ENCODE peak calls at places on chromosomes 3 and 15, in seven cellular contexts. N is SJSA1, Y is pancreas, V is endodermal cell, G is MM.1S, J is retinal pigment epithelial cell, X is brain microvascular endothelial cell. F is an unnamed sample.

GRCh38 chr3:70824785-70825184 is 512.3 kb upstream of the MDFIC2 start:
- DNase-seq in N (no peak), Y (no peak), V (no peak), G (no peak), J (peak), X (peak), F (no peak)

GRCh38 chr3:31232049-31233040 is 300.4 kb upstream of the STT3B start:
- DNase-seq in N (no peak), Y (peak), V (no peak), G (no peak), J (no peak), X (no peak), F (peak)

GRCh38 chr3:69738291-69738690 is 973 bp upstream of the MITF start:
- DNase-seq in N (peak), Y (no peak), V (no peak), G (no peak), J (no peak), X (no peak), F (no peak)

GRCh38 chr3:44862221-44862637 is 517 bp downstream of the TMEM42 start:
- DNase-seq in N (peak), Y (no peak), V (no peak), G (peak), J (no peak), X (peak), F (peak)

GRCh38 chr15:31439328-31439727 is 112.7 kb downstream of the KLF13 start:
- DNase-seq in N (peak), Y (no peak), V (peak), G (peak), J (no peak), X (no peak), F (peak)

GRCh38 chr3:143654906-143655305 is 193.4 kb downstream of the SLC9A9 start:
- DNase-seq in N (no peak), Y (no peak), V (no peak), G (no peak), J (peak), X (no peak), F (no peak)

GRCh38 chr15:64651573-64652260 is 123.7 kb downstream of the RBPMS2 start:
- DNase-seq in N (peak), Y (no peak), V (peak), G (peak), J (no peak), X (no peak), F (peak)

GRCh38 chr15:25786040-25786439 is 77.1 kb downstream of the ATP10A start:
- DNase-seq in N (no peak), Y (no peak), V (no peak), G (no peak), J (no peak), X (no peak), F (no peak)

GRCh38 chr15:58475573-58476524 is 44.1 kb downstream of the LIPC start:
- DNase-seq in N (peak), Y (no peak), V (no peak), G (no peak), J (peak), X (no peak), F (no peak)

GRCh38 chr15:68531794-68532193 is 47.0 kb upstream of the CORO2B start:
- DNase-seq in N (no peak), Y (no peak), V (no peak), G (no peak), J (no peak), X (no peak), F (no peak)

GRCh38 chr15:67741313-67741712 is 84.0 kb upstream of the SKOR1 start:
- DNase-seq in N (no peak), Y (no peak), V (no peak), G (peak), J (no peak), X (peak), F (peak)

GRCh38 chr15:77642793-77643430 is 10.2 kb upstream of the LINGO1 start:
- DNase-seq in N (no peak), Y (no peak), V (peak), G (no peak), J (no peak), X (no peak), F (no peak)

GRCh38 chr3:54915976-54916375 is 11.9 kb downstream of the LRTM1 start:
- DNase-seq in N (no peak), Y (no peak), V (no peak), G (no peak), J (no peak), X (no peak), F (no peak)

GRCh38 chr15:96327155-96327741 is 3.3 kb upstream of the NR2F2 start:
- DNase-seq in N (peak), Y (no peak), V (peak), G (peak), J (peak), X (peak), F (peak)

GRCh38 chr15:20348900-20349773 is 192.5 kb downstream of the GOLGA6L6 start:
- DNase-seq in N (no peak), Y (no peak), V (peak), G (peak), J (no peak), X (no peak), F (no peak)

GRCh38 chr15:20348291-20348899 is 193.2 kb downstream of the GOLGA6L6 start:
- DNase-seq in N (no peak), Y (no peak), V (no peak), G (peak), J (no peak), X (no peak), F (no peak)

GRCh38 chr15:20351448-20351961 is 190.1 kb downstream of the GOLGA6L6 start:
- DNase-seq in N (no peak), Y (no peak), V (peak), G (peak), J (no peak), X (no peak), F (no peak)

GRCh38 chr15:20352241-20353200 is 189.1 kb downstream of the GOLGA6L6 start:
- DNase-seq in N (no peak), Y (no peak), V (no peak), G (peak), J (no peak), X (no peak), F (no peak)

GRCh38 chr15:20349774-20350498 is 191.7 kb downstream of the GOLGA6L6 start:
- DNase-seq in N (no peak), Y (no peak), V (no peak), G (peak), J (no peak), X (no peak), F (no peak)
- H3K4me3 ChIP-seq in N (no peak), Y (no peak), V (peak), G (no peak), J (no peak), X (no peak), F (no peak)

GRCh38 chr3:138196023-138196422 is 8.9 kb downstream of the ARMC8 start:
- DNase-seq in N (no peak), Y (no peak), V (no peak), G (no peak), J (no peak), X (no peak), F (no peak)
- H3K4me3 ChIP-seq in N (no peak), Y (no peak), V (no peak), G (no peak), J (no peak), X (no peak), F (no peak)

DNA sequence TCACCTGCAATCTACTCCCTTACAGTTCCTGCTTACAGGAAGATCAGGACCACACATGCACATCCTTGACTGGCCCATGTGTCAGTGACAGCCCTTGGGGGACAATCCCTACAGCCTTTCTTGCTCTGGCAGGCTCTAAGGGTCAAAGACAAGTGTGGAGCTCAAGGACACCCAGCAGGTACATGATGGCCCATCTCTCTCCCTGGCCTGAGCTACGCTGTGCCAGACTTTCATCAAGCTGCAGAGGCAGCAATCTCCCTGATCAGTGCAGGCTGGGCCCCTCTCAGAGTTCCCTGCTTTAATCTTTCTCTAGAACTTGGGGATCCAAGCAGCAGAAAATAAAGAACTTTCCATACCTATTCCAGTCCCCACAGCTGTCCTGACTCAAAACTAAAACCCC is 2.6 kb downstream of the SEMA7A start:
- DNase-seq in N (no peak), Y (no peak), V (no peak), G (no peak), J (no peak), X (no peak), F (no peak)
- H3K4me3 ChIP-seq in N (no peak), Y (no peak), V (no peak), G (no peak), J (no peak), X (peak), F (peak)

GRCh38 chr3:152279474-152279873 is 10.7 kb downstream of the MBNL1 start:
- DNase-seq in N (no peak), Y (no peak), V (no peak), G (no peak), J (no peak), X (no peak), F (no peak)
- H3K4me3 ChIP-seq in N (no peak), Y (no peak), V (no peak), G (peak), J (no peak), X (no peak), F (peak)

DNA sequence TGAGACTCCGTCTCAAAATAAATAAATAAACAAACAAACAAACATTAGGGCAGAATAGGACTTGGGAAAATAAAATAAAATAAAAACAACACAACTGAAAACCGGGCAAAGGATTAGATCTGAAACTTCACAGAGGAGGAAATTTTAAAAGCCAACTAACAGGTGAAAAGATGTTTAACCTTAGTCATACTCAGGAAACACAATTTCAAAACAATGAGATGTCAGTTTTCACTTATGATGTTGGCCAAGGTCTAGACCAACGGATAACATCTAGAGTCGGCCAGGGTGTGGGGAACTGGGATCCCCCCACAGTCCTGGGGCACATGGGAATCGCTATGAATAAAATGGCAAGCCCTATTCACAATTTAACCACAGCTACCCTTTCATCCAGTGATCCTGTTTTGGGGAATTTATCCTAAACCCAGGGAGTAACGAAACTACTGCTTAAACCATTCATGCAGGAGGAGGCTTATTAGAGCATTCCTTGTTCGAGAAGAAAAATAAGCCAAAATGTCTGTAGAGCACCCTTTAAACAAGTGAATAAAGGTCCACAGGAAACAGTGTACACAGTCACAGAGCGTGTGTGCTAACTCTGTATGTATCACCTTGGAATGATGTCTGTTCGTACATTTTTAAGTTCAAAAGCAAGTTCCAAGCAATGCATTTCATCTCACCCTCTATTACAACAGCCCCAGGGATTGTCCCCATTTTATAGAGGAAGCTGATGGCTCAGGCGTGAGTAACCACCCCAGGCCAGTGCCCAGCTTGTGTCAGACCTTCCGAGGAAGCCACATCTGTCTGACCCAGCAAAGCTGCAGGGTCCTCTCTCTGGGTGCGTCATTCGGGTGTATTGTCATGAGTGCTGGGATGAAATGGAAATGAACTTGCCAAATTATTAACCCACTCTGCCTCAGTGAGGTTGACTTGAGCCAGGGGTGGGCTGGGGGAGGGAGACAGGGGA is 6.3 kb upstream of the ANPEP start:
- DNase-seq in N (peak), Y (no peak), V (no peak), G (no peak), J (no peak), X (peak), F (no peak)
- H3K4me3 ChIP-seq in N (no peak), Y (no peak), V (no peak), G (no peak), J (no peak), X (no peak), F (no peak)

GRCh38 chr3:187064210-187065115 is 74.8 kb downstream of the RPL39L start:
- DNase-seq in N (no peak), Y (peak), V (no peak), G (peak), J (no peak), X (no peak), F (peak)

GRCh38 chr3:187062526-187063177 is 76.6 kb downstream of the RPL39L start:
- DNase-seq in N (no peak), Y (no peak), V (peak), G (peak), J (peak), X (peak), F (peak)

GRCh38 chr3:187063286-187064081 is 75.8 kb downstream of the RPL39L start:
- DNase-seq in N (no peak), Y (no peak), V (peak), G (peak), J (peak), X (no peak), F (peak)

GRCh38 chr3:187069857-187070516 is 69.3 kb downstream of the RPL39L start:
- DNase-seq in N (no peak), Y (no peak), V (no peak), G (no peak), J (no peak), X (no peak), F (peak)

DNA sequence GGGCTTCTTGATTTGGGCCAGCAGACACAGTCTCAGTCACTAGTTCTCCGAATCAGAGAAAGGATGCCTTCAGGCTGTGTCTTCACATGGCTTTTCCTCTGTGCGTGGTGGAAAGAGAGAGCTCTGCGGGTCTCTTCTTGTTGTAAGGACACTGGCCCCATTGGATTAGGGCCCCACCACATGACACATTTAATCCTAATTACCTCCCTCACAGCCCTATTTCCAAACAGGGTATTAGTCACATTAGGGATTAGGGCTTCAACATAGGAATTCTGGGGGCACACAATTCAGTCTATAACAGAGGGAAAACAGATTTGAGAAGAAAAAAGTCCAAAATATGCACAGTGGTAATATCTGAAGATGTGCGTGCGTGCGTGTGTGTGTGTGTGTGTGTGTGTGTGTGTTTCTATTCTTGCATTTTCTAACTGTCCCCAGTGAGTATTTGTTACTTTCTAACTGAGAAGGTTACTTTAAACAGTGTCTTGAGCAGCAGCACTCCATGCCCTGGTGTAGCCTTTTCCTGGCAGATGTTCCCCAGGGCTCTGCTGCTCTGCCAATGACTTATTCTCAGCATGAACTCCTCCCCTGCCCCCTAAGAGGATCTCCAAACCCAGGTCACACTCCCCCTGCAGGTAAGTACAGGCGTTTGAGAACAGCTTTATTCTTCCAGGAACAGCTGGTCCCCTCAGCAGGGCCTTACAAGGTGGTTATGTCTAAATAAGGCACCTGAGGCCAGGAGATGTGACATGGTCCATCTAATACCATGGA is 72.9 kb downstream of the RPL39L start:
- DNase-seq in N (no peak), Y (no peak), V (peak), G (peak), J (peak), X (no peak), F (peak)
- H3K4me3 ChIP-seq in N (no peak), Y (no peak), V (no peak), G (peak), J (no peak), X (no peak), F (no peak)

F was measured in GM12865.